ENCODE peak calls at places on chromosomes 5 and 9, in seven cellular contexts. J is heart left ventricle, X is ovary, B is body of pancreas, H is IMR-90, S is HCT116, Z is Peyer's patch. K is an unnamed sample.

GRCh38 chr9:117234178-117234577 is 180.7 kb downstream of the ASTN2 start:
- DNase-seq in J (no peak), X (no peak), B (no peak), H (no peak), S (no peak), Z (no peak), K (no peak)

GRCh38 chr9:128833696-128834095 is 4.1 kb upstream of the SPOUT1 start:
- DNase-seq in J (no peak), X (no peak), B (no peak), H (no peak), S (no peak), Z (no peak), K (no peak)

GRCh38 chr5:109249126-109249525 is 160.6 kb downstream of the PJA2 start:
- DNase-seq in J (no peak), X (no peak), B (no peak), H (no peak), S (no peak), Z (no peak), K (no peak)

GRCh38 chr5:78341445-78341844 is 19.0 kb upstream of the SCAMP1 start:
- DNase-seq in J (no peak), X (no peak), B (no peak), H (no peak), S (no peak), Z (no peak), K (no peak)

GRCh38 chr5:106959447-106959846 is 711.3 kb downstream of the EFNA5 start:
- DNase-seq in J (no peak), X (no peak), B (no peak), H (no peak), S (peak), Z (no peak), K (no peak)

GRCh38 chr5:181190711-181191525 is 14.1 kb downstream of the TRIM7 start:
- DNase-seq in J (peak), X (peak), B (peak), H (no peak), S (no peak), Z (peak), K (peak)

GRCh38 chr9:128684325-128685021 is 4.5 kb upstream of the SET start:
- DNase-seq in J (peak), X (peak), B (peak), H (peak), S (peak), Z (peak), K (peak)

GRCh38 chr5:132215329-132215728 is 12.3 kb downstream of the P4HA2 start:
- DNase-seq in J (peak), X (peak), B (peak), H (peak), S (no peak), Z (peak), K (peak)

GRCh38 chr9:6779417-6780241 is 21.9 kb downstream of the KDM4C start:
- DNase-seq in J (no peak), X (no peak), B (peak), H (peak), S (no peak), Z (no peak), K (no peak)

GRCh38 chr5:154355141-154355611 is 90.6 kb upstream of the SAP30L start:
- DNase-seq in J (peak), X (peak), B (peak), H (no peak), S (no peak), Z (no peak), K (no peak)

GRCh38 chr5:93756372-93756771 is 15.0 kb upstream of the POU5F2 start:
- DNase-seq in J (no peak), X (no peak), B (no peak), H (no peak), S (no peak), Z (no peak), K (no peak)

GRCh38 chr5:74864823-74865222 is 1.4 kb downstream of the FAM169A start:
- DNase-seq in J (no peak), X (no peak), B (no peak), H (no peak), S (no peak), Z (no peak), K (no peak)

GRCh38 chr9:137461663-137462395 is 2.7 kb upstream of the NSMF start:
- DNase-seq in J (peak), X (peak), B (no peak), H (no peak), S (peak), Z (peak), K (peak)

GRCh38 chr9:89603629-89604462 is 966 bp upstream of the GADD45G start:
- DNase-seq in J (peak), X (peak), B (peak), H (peak), S (no peak), Z (peak), K (peak)

GRCh38 chr9:112121633-112122032 is 53.5 kb downstream of the SUSD1 start:
- DNase-seq in J (no peak), X (no peak), B (no peak), H (no peak), S (no peak), Z (no peak), K (no peak)

GRCh38 chr9:6414291-6414690 is 1.3 kb downstream of the UHRF2 start:
- DNase-seq in J (no peak), X (no peak), B (no peak), H (peak), S (no peak), Z (no peak), K (no peak)

GRCh38 chr9:91047529-91047928 is 245.9 kb downstream of the SYK start:
- DNase-seq in J (no peak), X (no peak), B (no peak), H (no peak), S (no peak), Z (no peak), K (no peak)

GRCh38 chr9:26856413-26857032 is 36.1 kb downstream of the CAAP1 start:
- DNase-seq in J (no peak), X (no peak), B (peak), H (peak), S (peak), Z (no peak), K (peak)

GRCh38 chr9:11374961-11375360 is 762.2 kb upstream of the PTPRD start:
- DNase-seq in J (no peak), X (no peak), B (no peak), H (no peak), S (no peak), Z (no peak), K (no peak)

GRCh38 chr9:109158656-109159055 is 8.4 kb downstream of the FRRS1L start:
- DNase-seq in J (no peak), X (no peak), B (no peak), H (no peak), S (no peak), Z (no peak), K (no peak)

GRCh38 chr5:41445937-41446563 is 64.4 kb downstream of the PLCXD3 start:
- DNase-seq in J (no peak), X (peak), B (no peak), H (peak), S (no peak), Z (no peak), K (no peak)

GRCh38 chr9:130266236-130267098 is 907 bp downstream of the HMCN2 start:
- DNase-seq in J (no peak), X (no peak), B (no peak), H (no peak), S (no peak), Z (no peak), K (no peak)

GRCh38 chr5:80248378-80248777 is 7.5 kb downstream of the SERINC5 start:
- DNase-seq in J (no peak), X (no peak), B (no peak), H (no peak), S (no peak), Z (no peak), K (no peak)

GRCh38 chr5:42991477-42992034 is 48.6 kb downstream of the ANXA2R start:
- DNase-seq in J (no peak), X (no peak), B (no peak), H (peak), S (no peak), Z (no peak), K (no peak)

GRCh38 chr5:141338538-141339306 is at the start of gene PCDHGA2:
- DNase-seq in J (peak), X (peak), B (peak), H (peak), S (no peak), Z (no peak), K (no peak)

GRCh38 chr5:134174841-134175839 is 1.6 kb downstream of the SKP1 start:
- DNase-seq in J (no peak), X (no peak), B (no peak), H (peak), S (no peak), Z (no peak), K (no peak)

GRCh38 chr5:134177197-134178171 is 734 bp upstream of the SKP1 start:
- DNase-seq in J (peak), X (peak), B (peak), H (peak), S (peak), Z (peak), K (peak)

GRCh38 chr5:134175874-134176522 is 752 bp downstream of the SKP1 start:
- DNase-seq in J (peak), X (no peak), B (peak), H (peak), S (no peak), Z (no peak), K (peak)

GRCh38 chr5:134171972-134172371 is 4.8 kb downstream of the SKP1 start:
- DNase-seq in J (no peak), X (no peak), B (peak), H (no peak), S (no peak), Z (peak), K (no peak)

GRCh38 chr5:134176523-134177196 is at the start of gene SKP1:
- DNase-seq in J (peak), X (peak), B (peak), H (peak), S (peak), Z (peak), K (peak)
- TF ChIP-seq POLR2A in J (peak), X (peak), B (peak), H (peak), S (peak), Z (peak), K (peak)

GRCh38 chr5:217860-218456 is at the start of the genes CCDC127 and SDHA:
- DNase-seq in J (peak), X (peak), B (peak), H (peak), S (peak), Z (peak), K (peak)
- TF ChIP-seq CTCF in J (peak), X (no peak), B (no peak), H (peak), S (peak), Z (no peak), K (no peak)

GRCh38 chr9:127611796-127612790 is at the start of gene STXBP1:
- DNase-seq in J (peak), X (peak), B (peak), H (peak), S (peak), Z (peak), K (peak)

GRCh38 chr9:127614961-127615360 is 2.9 kb downstream of the STXBP1 start:
- DNase-seq in J (no peak), X (peak), B (no peak), H (no peak), S (no peak), Z (no peak), K (peak)

GRCh38 chr9:127608104-127608966 is 3.7 kb upstream of the STXBP1 start:
- DNase-seq in J (peak), X (peak), B (peak), H (peak), S (peak), Z (peak), K (peak)

GRCh38 chr9:127612993-127613954 is 1.2 kb downstream of the STXBP1 start:
- DNase-seq in J (peak), X (peak), B (peak), H (peak), S (no peak), Z (peak), K (peak)
- TF ChIP-seq POLR2A in J (no peak), X (peak), B (peak), H (peak), S (no peak), Z (no peak), K (peak)

GRCh38 chr9:121541256-121541655 is 41.6 kb upstream of the GGTA1 start:
- DNase-seq in J (no peak), X (no peak), B (no peak), H (no peak), S (no peak), Z (no peak), K (no peak)

GRCh38 chr9:121537283-121537682 is 37.6 kb upstream of the GGTA1 start:
- DNase-seq in J (no peak), X (no peak), B (no peak), H (no peak), S (no peak), Z (no peak), K (no peak)

GRCh38 chr9:121541945-121542344 is 42.3 kb upstream of the GGTA1 start:
- DNase-seq in J (no peak), X (no peak), B (no peak), H (no peak), S (no peak), Z (no peak), K (no peak)

GRCh38 chr9:121532881-121533280 is 33.2 kb upstream of the GGTA1 start:
- DNase-seq in J (no peak), X (no peak), B (no peak), H (no peak), S (no peak), Z (no peak), K (no peak)

GRCh38 chr9:121538221-121538620 is 38.6 kb upstream of the GGTA1 start:
- DNase-seq in J (no peak), X (no peak), B (no peak), H (no peak), S (peak), Z (no peak), K (peak)
- TF ChIP-seq CTCF in J (peak), X (no peak), B (no peak), H (no peak), S (peak), Z (no peak), K (no peak)

DNA sequence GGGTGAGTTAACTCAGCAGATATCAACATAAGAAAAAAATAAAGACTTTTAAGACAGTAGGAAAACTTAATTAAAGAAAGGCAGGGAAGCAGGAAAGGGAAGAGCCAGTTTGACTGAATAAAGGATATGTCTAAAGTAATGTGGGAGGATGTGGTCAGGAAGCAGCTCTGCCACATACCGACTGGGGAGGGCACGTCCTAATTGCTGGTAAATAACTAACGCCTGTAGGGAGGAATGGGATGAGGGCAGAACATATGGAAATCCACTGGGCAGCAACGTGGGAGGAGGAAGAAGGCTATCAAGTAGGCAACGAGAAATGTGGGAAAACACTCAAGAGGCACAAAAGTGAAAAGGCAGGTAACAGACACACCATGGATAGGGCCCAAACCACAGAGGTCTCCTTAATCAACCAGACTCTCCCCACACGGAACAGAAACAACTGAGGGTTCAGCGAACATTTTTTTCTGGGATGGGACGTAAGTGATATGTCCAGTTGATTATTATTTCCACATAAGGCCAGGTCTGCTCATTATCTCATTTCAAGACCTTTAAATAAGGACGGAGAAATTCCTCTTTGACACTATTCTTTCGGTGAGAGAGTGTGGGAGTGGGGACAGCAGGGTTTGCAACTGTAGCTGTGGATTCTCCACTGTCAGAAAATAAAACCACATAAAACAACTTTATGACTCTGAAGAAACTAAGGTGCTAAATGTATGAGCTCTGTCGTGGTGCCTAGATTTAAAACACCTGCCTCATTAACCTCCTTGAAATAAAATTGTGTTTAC is 17.1 kb downstream of the IARS1 start:
- DNase-seq in J (no peak), X (no peak), B (no peak), H (no peak), S (no peak), Z (no peak), K (no peak)
- TF ChIP-seq POLR2A in J (no peak), X (no peak), B (no peak), H (no peak), S (no peak), Z (no peak), K (no peak)

DNA sequence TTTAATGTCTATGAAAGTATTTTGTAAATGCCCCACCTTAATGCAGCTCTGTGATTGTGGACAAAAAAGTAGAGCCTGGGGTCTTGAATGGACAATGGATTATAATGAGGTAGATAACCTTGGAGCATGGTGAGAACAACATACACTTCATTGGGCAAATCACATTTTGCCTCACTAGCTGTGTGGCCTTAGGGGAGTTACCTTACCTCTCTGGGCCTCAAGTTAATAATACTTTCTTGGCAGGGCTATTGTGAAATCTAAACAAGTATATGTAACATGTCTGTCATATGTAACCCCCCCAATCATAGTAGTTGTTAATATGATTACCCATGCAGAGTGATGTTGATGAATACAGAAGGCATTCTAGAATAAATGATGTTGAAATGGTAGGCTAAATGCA is 213.6 kb upstream of the ANKRD55 start:
- DNase-seq in J (no peak), X (no peak), B (no peak), H (no peak), S (no peak), Z (no peak), K (no peak)
- TF ChIP-seq CTCF in J (no peak), X (no peak), B (no peak), H (no peak), S (no peak), Z (no peak), K (no peak)

GRCh38 chr9:110256142-110256391 is 240 bp downstream of the TXN start:
- DNase-seq in J (no peak), X (no peak), B (no peak), H (no peak), S (no peak), Z (no peak), K (no peak)

GRCh38 chr9:110255417-110256141 is 728 bp downstream of the TXN start:
- DNase-seq in J (peak), X (peak), B (peak), H (peak), S (no peak), Z (peak), K (peak)

GRCh38 chr9:110257097-110257955 is 1.0 kb upstream of the TXN start:
- DNase-seq in J (peak), X (peak), B (peak), H (peak), S (no peak), Z (peak), K (peak)

GRCh38 chr9:110257971-110258370 is 1.7 kb upstream of the TXN start:
- DNase-seq in J (no peak), X (no peak), B (no peak), H (peak), S (no peak), Z (no peak), K (no peak)

GRCh38 chr9:110256392-110257096 is at the start of gene TXN:
- DNase-seq in J (peak), X (peak), B (peak), H (peak), S (peak), Z (peak), K (peak)
- TF ChIP-seq POLR2A in J (peak), X (peak), B (peak), H (peak), S (peak), Z (peak), K (peak)

GRCh38 chr5:81301221-81302015 is at the start of gene ZCCHC9:
- DNase-seq in J (peak), X (peak), B (peak), H (peak), S (peak), Z (peak), K (peak)
- TF ChIP-seq CTCF in J (peak), X (no peak), B (no peak), H (peak), S (no peak), Z (no peak), K (peak)

DNA sequence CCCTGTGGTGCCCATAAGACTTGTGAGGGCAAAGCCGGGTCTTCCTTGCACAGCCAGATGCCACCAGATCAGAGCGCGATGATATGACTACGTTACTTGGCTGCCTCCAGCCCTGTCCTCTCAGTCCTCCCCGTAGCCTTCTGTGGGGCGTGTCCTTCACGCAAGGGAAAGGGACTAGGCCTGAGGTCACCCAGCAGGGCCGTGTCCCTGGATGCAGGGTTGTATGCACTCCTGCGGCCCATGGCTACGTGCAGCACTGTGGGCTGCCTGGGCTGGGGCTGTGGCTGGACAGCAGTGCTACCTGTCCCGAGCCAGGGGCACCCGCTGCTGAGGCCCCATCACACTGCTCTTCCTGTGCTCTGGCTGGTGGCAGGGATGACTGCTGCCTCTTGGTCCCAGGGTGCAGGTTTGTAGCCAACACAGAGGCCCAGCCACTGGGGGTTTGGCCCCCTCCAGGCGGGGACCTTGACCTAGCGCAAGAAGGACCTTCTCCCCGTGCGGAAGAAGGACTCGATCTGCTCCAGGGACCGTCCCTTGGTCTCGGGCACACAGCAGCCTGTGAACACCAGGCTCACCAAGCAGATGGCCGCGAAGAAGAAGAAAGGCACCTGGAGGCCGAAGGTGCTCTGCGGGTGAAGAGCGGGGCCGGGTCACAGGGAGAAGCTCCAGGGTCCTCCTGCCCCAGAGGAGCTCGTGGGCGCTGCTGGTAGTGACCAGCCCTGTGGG is 7.2 kb downstream of the SLC2A6 start:
- DNase-seq in J (no peak), X (no peak), B (no peak), H (no peak), S (no peak), Z (no peak), K (peak)
- TF ChIP-seq POLR2A in J (no peak), X (no peak), B (no peak), H (no peak), S (no peak), Z (no peak), K (no peak)

GRCh38 chr5:111967463-111967862 is 210.5 kb upstream of the NREP start:
- DNase-seq in J (no peak), X (no peak), B (no peak), H (no peak), S (no peak), Z (peak), K (no peak)
- TF ChIP-seq CTCF in J (no peak), X (no peak), B (no peak), H (no peak), S (no peak), Z (no peak), K (no peak)

K was measured in adrenal gland.